ENCODE peak calls at places on chromosomes 6 and 20, in five cellular contexts. G, A, I, V and S are unnamed samples.

GRCh38 chr6:34237722-34238506 is 1.2 kb downstream of the HMGA1 start:
- DNase-seq in G (peak), A (peak), I (peak), V (no peak), S (peak)

GRCh38 chr6:68086199-68086598 is 548.9 kb upstream of the ADGRB3 start:
- DNase-seq in G (no peak), A (no peak), I (no peak), V (no peak), S (no peak)

GRCh38 chr6:153727910-153728309 is 311.1 kb upstream of the OPRM1 start:
- DNase-seq in G (no peak), A (no peak), I (no peak), V (no peak), S (no peak)

GRCh38 chr20:31722388-31723281 is at the start of gene BCL2L1:
- DNase-seq in G (peak), A (peak), I (peak), V (peak), S (peak)

GRCh38 chr6:36963451-36964290 is 9.1 kb downstream of the PI16 start:
- DNase-seq in G (no peak), A (peak), I (peak), V (no peak), S (no peak)

GRCh38 chr6:69379518-69379917 is 417.3 kb downstream of the LMBRD1 start:
- DNase-seq in G (no peak), A (no peak), I (no peak), V (no peak), S (no peak)

GRCh38 chr6:143271024-143271423 is 179.5 kb downstream of the ADAT2 start:
- DNase-seq in G (no peak), A (no peak), I (no peak), V (peak), S (no peak)

GRCh38 chr6:88492824-88493223 is 326.7 kb upstream of the CNR1 start:
- DNase-seq in G (no peak), A (no peak), I (no peak), V (no peak), S (no peak)

GRCh38 chr6:146028250-146028789 is 542 bp upstream of the GRM1 start:
- DNase-seq in G (no peak), A (peak), I (peak), V (peak), S (no peak)

GRCh38 chr6:126698732-126699240 is 358.9 kb downstream of the CENPW start:
- DNase-seq in G (no peak), A (no peak), I (no peak), V (no peak), S (no peak)

GRCh38 chr6:107513214-107513613 is 23.3 kb downstream of the SOBP start:
- DNase-seq in G (no peak), A (no peak), I (no peak), V (no peak), S (no peak)

GRCh38 chr6:145882121-145882531 is 67.5 kb upstream of the FBXO30 start:
- DNase-seq in G (no peak), A (no peak), I (no peak), V (peak), S (no peak)

GRCh38 chr6:170485159-170485558 is 67.9 kb downstream of the PSMB1 start:
- DNase-seq in G (no peak), A (no peak), I (no peak), V (no peak), S (no peak)

GRCh38 chr6:169168302-169168630 is 85.4 kb downstream of the THBS2 start:
- DNase-seq in G (no peak), A (no peak), I (no peak), V (no peak), S (no peak)

GRCh38 chr6:53042112-53042511 is 23.1 kb upstream of the FBXO9 start:
- DNase-seq in G (no peak), A (no peak), I (no peak), V (peak), S (no peak)

GRCh38 chr20:46700481-46700880 is 9.0 kb upstream of the SLC2A10 start:
- DNase-seq in G (no peak), A (no peak), I (no peak), V (no peak), S (no peak)

GRCh38 chr6:92011681-92012245 is 1407.6 kb downstream of the EPHA7 start:
- DNase-seq in G (no peak), A (no peak), I (no peak), V (no peak), S (no peak)

GRCh38 chr6:147654103-147654845 is 145.8 kb downstream of the SAMD5 start:
- DNase-seq in G (no peak), A (no peak), I (no peak), V (no peak), S (no peak)

GRCh38 chr20:36919715-36920333 is 31.7 kb downstream of the SAMHD1 start:
- DNase-seq in G (no peak), A (no peak), I (no peak), V (peak), S (no peak)

GRCh38 chr6:35473075-35473848 is 5.1 kb downstream of the RPL10A start:
- DNase-seq in G (no peak), A (no peak), I (no peak), V (no peak), S (no peak)

DNA sequence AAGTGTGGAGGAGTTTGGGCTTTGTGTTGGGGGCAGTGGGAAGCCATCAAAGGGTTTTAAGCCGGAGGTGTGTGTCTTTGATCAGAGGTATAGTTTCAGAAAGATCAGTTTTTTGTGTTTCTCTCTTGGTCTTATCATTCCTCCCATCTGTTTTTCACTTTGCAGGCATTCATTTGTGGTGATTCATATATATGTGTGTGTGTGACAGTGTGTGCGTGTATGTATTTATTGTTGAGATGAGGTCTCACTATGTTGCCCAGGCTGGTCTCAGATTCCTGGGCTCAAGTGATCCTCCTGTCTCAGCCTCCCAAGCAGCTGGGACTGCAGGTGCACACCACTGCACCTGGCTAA is 11.1 kb upstream of the SERINC3 start:
- DNase-seq in G (no peak), A (no peak), I (no peak), V (no peak), S (no peak)
- H3K4me3 ChIP-seq in G (peak), A (peak), I (no peak), V (peak), S (peak)

DNA sequence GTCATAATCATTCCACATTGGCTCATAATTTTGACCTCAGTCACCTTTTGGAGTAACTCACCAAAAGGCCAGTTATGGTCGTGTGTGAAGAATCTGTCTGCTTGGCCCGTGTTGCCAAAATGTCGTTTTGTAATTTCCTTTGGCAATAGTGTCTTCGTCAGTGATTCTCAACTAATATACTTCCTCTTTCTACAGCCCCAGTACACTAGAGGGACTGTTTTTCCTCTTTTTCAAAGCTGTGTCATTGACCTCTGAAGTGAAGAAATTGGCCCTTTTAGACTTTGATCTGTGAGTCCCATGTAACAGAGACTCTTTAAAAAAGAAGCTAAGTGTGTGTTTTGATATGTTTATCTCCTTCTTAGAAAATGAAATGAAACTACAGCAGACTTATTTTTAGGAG is 5.2 kb downstream of the FOXO3 start:
- DNase-seq in G (peak), A (no peak), I (no peak), V (no peak), S (no peak)
- TF ChIP-seq CTCF in G (peak), A (peak), I (no peak), V (peak), S (no peak)

DNA sequence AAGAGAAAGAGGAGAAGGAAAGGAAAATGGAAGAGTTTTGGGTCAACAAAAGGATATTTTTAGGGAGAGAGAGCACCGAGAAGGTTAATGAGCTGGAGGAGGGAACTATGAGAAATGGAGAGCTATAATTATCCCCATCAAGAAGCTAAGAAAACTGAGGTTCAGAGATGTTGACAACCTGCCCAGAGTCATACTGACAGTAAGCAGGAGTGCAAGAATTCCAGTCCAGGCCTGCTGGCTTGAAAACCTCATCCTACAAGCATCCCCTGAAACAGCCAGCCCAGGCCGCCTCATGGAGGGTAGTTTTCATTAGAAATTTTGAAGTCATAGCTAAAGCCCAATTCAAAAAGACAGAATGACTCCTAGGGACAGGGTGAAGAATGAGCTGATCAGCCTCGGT is 172.1 kb upstream of the LRFN2 start:
- DNase-seq in G (no peak), A (no peak), I (no peak), V (no peak), S (no peak)
- H3K27ac ChIP-seq in G (no peak), A (no peak), I (no peak), V (no peak), S (no peak)

DNA sequence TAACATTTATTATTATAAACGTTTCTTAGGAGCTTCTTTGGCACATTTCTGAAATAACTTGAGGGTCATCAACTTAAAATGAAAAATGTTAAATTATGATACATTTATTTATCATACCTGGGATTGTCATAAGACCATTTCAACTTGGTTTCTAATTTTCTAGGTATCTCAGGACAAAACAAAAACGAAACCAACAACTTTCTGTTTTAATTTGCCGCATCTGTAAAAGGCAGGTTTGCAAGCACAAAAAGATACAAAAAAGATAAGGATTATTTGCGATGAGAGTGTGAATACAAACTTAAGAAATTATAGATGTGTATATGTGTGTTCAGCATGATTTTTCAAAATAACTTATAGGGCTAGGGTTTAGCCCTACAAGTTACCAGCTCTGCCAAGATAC is 395.0 kb upstream of the RUNX2 start:
- DNase-seq in G (no peak), A (no peak), I (no peak), V (no peak), S (no peak)
- H3K4me3 ChIP-seq in G (no peak), A (no peak), I (peak), V (no peak), S (no peak)

GRCh38 chr20:57268399-57269076 is 2.1 kb upstream of the BMP7 start:
- DNase-seq in G (no peak), A (no peak), I (no peak), V (no peak), S (no peak)

GRCh38 chr20:57266251-57267157 is at the start of gene BMP7:
- DNase-seq in G (no peak), A (no peak), I (no peak), V (no peak), S (no peak)

GRCh38 chr20:57269148-57269984 is 2.9 kb upstream of the BMP7 start:
- DNase-seq in G (no peak), A (no peak), I (no peak), V (no peak), S (no peak)

GRCh38 chr20:57265649-57266250 is 691 bp downstream of the BMP7 start:
- DNase-seq in G (no peak), A (no peak), I (no peak), V (no peak), S (no peak)

GRCh38 chr20:57267158-57267821 is 849 bp upstream of the BMP7 start:
- DNase-seq in G (no peak), A (no peak), I (no peak), V (no peak), S (no peak)
- TF ChIP-seq CTCF in G (no peak), A (no peak), I (no peak), V (no peak), S (no peak)

GRCh38 chr6:14966111-14966901 is 279.6 kb upstream of the JARID2 start:
- DNase-seq in G (no peak), A (no peak), I (no peak), V (no peak), S (no peak)

GRCh38 chr6:14966902-14967711 is 278.8 kb upstream of the JARID2 start:
- DNase-seq in G (no peak), A (no peak), I (no peak), V (no peak), S (no peak)

GRCh38 chr6:14964901-14965300 is 281.0 kb upstream of the JARID2 start:
- DNase-seq in G (no peak), A (no peak), I (no peak), V (no peak), S (no peak)

GRCh38 chr6:14965340-14966102 is 280.3 kb upstream of the JARID2 start:
- DNase-seq in G (no peak), A (no peak), I (no peak), V (no peak), S (no peak)

DNA sequence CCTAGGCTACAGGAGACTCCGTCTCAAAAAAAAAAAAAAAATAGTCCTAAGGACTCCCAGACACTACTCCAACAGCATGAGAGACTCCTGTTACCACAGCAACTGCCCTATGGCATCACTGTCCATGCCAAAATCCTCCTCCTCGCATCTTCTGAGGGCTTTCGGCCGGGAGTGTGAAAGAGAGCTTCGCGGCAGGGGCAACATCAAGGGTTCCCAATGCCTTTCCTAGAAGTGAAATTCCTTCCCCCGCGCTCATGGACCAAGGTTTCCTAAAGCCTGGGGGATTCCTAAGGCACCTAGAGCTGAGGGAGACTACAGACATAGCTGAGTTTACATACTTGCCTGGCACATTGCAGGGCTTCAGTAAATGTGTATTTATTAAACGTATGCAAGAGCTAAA is 281.4 kb upstream of the JARID2 start:
- DNase-seq in G (no peak), A (no peak), I (no peak), V (no peak), S (no peak)
- H3K27ac ChIP-seq in G (no peak), A (no peak), I (no peak), V (no peak), S (no peak)

GRCh38 chr6:103872219-103872618 is 987.5 kb downstream of the HACE1 start:
- DNase-seq in G (no peak), A (no peak), I (no peak), V (no peak), S (no peak)
- H3K4me3 ChIP-seq in G (no peak), A (no peak), I (no peak), V (no peak), S (no peak)